ENCODE peak calls at places on chromosomes 5 and 9, in nine cellular contexts. T is sigmoid colon, M is GM12878, Q is choroid plexus epithelial cell, J is AG04450, D is fibroblast of the aortic adventitia, N is PC-9, L is MM.1S, W is prostate gland. Z is an unnamed sample.

GRCh38 chr5:115377468-115378217 is 81.2 kb upstream of the CCDC112 start:
- DNase-seq in T (no peak), M (peak; percentile 4), Q (peak; percentile 92), J (peak; percentile 66), D (peak; percentile 89), N (peak; percentile 81), L (peak; percentile 80), W (no peak), Z (peak; percentile 95)

GRCh38 chr9:121773286-121773953 is 122.0 kb downstream of the DAB2IP start:
- DNase-seq in T (peak; percentile 47), M (no peak), Q (no peak), J (no peak), D (no peak), N (no peak), L (no peak), W (no peak), Z (no peak)

GRCh38 chr5:80998590-80998979 is 38.4 kb downstream of the RASGRF2 start:
- DNase-seq in T (no peak), M (no peak), Q (no peak), J (no peak), D (no peak), N (no peak), L (no peak), W (no peak), Z (no peak)

GRCh38 chr5:68919988-68920490 is 173.8 kb upstream of the SLC30A5 start:
- DNase-seq in T (no peak), M (no peak), Q (no peak), J (no peak), D (no peak), N (no peak), L (no peak), W (no peak), Z (no peak)

GRCh38 chr9:75812139-75812538 is 78.3 kb upstream of the PCSK5 start:
- DNase-seq in T (no peak), M (no peak), Q (peak; percentile 22), J (no peak), D (no peak), N (no peak), L (no peak), W (no peak), Z (no peak)

GRCh38 chr5:154437281-154437965 is 8.4 kb upstream of the SAP30L start:
- DNase-seq in T (no peak), M (no peak), Q (no peak), J (no peak), D (no peak), N (no peak), L (no peak), W (no peak), Z (no peak)

GRCh38 chr9:74772126-74772525 is 115.6 kb downstream of the TRPM6 start:
- DNase-seq in T (no peak), M (no peak), Q (no peak), J (no peak), D (no peak), N (no peak), L (no peak), W (no peak), Z (no peak)

GRCh38 chr9:32426278-32426939 is 42.0 kb downstream of the ACO1 start:
- DNase-seq in T (no peak), M (no peak), Q (peak; percentile 97), J (peak; percentile 95), D (peak; percentile 84), N (peak; percentile 41), L (no peak), W (no peak), Z (peak; percentile 86)

GRCh38 chr5:107893642-107894041 is 222.9 kb upstream of the EFNA5 start:
- DNase-seq in T (no peak), M (no peak), Q (peak; percentile 77), J (no peak), D (peak; percentile 76), N (no peak), L (no peak), W (no peak), Z (peak; percentile 75)

GRCh38 chr5:62948294-62948693 is 369.7 kb downstream of the LRRC70 start:
- DNase-seq in T (no peak), M (no peak), Q (no peak), J (no peak), D (no peak), N (no peak), L (no peak), W (no peak), Z (no peak)

GRCh38 chr9:23557691-23558090 is 268.3 kb downstream of the ELAVL2 start:
- DNase-seq in T (no peak), M (no peak), Q (peak; percentile 0), J (no peak), D (no peak), N (no peak), L (no peak), W (no peak), Z (no peak)

GRCh38 chr5:27241564-27242257 is 203.3 kb upstream of the CDH9 start:
- DNase-seq in T (no peak), M (no peak), Q (peak; percentile 98), J (peak; percentile 85), D (peak; percentile 97), N (peak; percentile 78), L (peak; percentile 28), W (no peak), Z (peak; percentile 98)
- TF ChIP-seq CTCF in T (no peak), M (no peak), Q (peak; percentile 53), J (peak; percentile 54), D (peak; percentile 52), N (no peak), L (no peak), W (no peak), Z (peak; percentile 49)

DNA sequence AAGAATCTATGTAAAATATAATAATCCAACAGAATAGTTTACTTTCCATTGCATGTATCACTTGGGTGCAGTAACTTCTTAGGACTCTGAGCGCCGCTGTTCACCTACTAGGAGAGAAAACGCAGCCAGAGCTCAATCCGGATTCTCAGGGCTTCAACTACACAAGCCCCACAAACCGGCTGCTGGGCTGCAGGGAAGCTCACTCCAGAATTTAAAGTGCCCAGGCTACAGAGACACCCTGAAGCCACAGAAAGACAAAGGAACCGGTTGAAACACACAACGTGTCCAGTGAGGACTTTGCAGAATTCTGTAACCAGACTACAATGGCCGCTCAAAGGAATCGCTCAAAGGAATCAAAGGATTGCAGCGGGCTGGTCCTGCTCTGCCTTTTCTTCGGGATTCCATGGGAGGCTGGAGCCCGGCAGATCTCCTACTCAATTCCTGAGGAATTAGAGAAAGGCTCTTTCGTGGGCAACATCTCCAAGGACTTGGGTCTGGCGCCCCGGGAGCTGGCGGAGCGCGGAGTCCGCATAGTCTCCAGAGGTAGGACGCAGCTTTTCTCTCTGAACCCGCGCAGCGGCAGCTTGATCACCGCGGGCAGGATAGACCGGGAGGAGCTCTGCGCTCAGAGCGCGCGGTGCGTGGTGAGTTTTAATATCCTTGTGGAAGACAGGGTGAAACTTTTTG is at the start of gene PCDHGA10:
- DNase-seq in T (no peak), M (peak; percentile 27), Q (peak; percentile 83), J (no peak), D (peak; percentile 82), N (peak; percentile 58), L (peak; percentile 80), W (peak; percentile 55), Z (peak; percentile 80)
- H3K4me3 ChIP-seq in T (peak within 1 kb of the TSS; percentile 19), M (peak within 1 kb of the TSS; percentile 76), Q (peak within 1 kb of the TSS; percentile 57), J (peak within 1 kb of the TSS; percentile 58), D (peak within 1 kb of the TSS; percentile 62), N (peak within 1 kb of the TSS; percentile 54), L (peak within 1 kb of the TSS; percentile 55), W (peak within 1 kb of the TSS; percentile 27), Z (peak within 1 kb of the TSS; percentile 58)

DNA sequence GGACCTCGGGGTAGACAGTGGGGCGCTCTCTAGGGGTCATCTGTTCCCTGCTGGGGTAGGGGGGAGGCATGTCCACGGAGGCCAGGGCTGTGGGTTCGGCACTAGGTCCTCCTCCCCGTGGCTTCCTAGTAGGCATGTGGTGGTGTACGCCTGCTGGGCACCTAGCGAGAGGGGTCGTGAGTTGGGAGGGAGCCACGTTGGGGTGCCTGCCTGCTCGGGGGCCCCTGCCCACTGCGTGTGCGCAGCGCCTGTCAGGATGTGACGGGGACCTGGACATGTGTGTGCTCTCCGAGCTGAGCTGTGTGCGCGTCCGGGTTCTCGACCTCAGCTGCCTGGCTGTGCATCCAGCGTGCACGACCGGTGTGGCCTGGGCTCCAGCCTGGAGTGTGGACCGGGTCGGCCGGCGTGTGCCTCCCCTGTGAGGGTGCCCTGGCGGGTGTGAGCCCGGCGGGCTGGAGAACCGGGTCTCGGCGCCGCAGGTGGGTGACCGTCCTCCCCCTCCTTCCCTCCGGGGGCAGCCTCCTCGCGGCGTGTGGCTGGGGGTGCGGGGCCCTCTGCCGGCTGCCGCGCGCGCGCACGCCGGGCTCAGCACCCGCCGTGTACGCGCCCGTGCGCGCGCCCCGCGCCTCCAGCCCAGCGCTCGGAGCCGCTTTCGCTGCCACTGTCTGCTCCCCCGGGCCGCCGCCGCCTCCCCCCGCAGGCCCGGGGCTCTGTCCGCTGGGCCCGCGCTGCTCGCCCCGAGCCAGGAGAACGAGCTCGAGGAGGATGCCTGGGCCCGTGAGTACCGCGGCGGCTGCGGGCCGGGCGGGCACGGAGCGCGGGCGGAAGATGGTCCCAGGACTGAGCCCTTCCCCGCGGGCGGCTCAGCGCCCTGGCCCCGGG is at the start of gene PRR7:
- DNase-seq in T (no peak), M (no peak), Q (peak; percentile 55), J (no peak), D (peak; percentile 39), N (no peak), L (peak; percentile 77), W (peak; percentile 51), Z (peak; percentile 58)
- TF ChIP-seq CTCF in T (no peak), M (no peak), Q (no peak), J (no peak), D (no peak), N (no peak), L (no peak), W (no peak), Z (no peak)

DNA sequence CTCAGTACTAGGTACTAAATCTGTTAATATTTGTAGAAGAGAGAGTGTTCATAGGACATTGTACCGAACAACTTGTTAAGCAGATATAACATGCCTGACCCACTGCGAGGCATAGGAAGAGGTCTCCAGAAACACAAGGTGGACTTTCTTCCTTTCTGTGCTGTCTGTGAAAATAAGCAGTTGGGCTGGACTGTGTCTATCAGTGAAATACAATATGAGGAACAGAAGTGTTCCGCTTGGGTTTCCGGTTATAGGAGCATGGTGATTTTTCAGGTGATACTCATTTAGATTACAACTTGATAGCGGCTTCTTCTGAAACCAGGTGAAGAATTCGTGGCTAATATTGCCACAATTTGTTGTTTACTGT is 60.9 kb upstream of the TLR4 start:
- DNase-seq in T (no peak), M (no peak), Q (no peak), J (no peak), D (no peak), N (no peak), L (no peak), W (no peak), Z (no peak)
- H3K4me3 ChIP-seq in T (no peak overlapping the region), M (no peak overlapping the region), Q (peak overlapping the region; percentile 12), J (no peak overlapping the region), D (no peak overlapping the region), N (no peak overlapping the region), L (no peak overlapping the region), W (no peak overlapping the region), Z (no peak overlapping the region)

GRCh38 chr9:36929350-36929675 is 104.8 kb downstream of the PAX5 start:
- DNase-seq in T (no peak), M (no peak), Q (no peak), J (no peak), D (no peak), N (no peak), L (no peak), W (no peak), Z (no peak)
- TF ChIP-seq CTCF in T (no peak), M (no peak), Q (no peak), J (no peak), D (no peak), N (no peak), L (no peak), W (no peak), Z (no peak)